ENCODE peak calls at places on chromosomes 13 and 19, in six cellular contexts. R is DMS 273 treated with DMSO at 0.1 percent for 48 hours; Y is stimulated activated CD4-positive, alpha-beta T cell treated with anti-CD3 and anti-CD28 coated beads, TNF-alpha, amount 100 ng/mL, for 24 hours; T is amniotic stem cell; M is progenitor cell of endocrine pancreas; C is WTC11. X is an unnamed sample.

GRCh38 chr19:10036601-10037071 is 23.4 kb downstream of the RDH8 start:
- DNase-seq in R (no peak), Y (no peak), T (no peak), M (no peak), C (no peak), X (no peak)

GRCh38 chr13:48096670-48097069 is 1.8 kb upstream of the MED4 start:
- DNase-seq in R (no peak), Y (no peak), T (no peak), M (no peak), C (no peak), X (no peak)

GRCh38 chr13:46639033-46639981 is 86.3 kb downstream of the LRCH1 start:
- DNase-seq in R (no peak), Y (no peak), T (no peak), M (no peak), C (no peak), X (no peak)

GRCh38 chr19:14514215-14514871 is 3.9 kb downstream of the DNAJB1 start:
- DNase-seq in R (no peak), Y (no peak), T (no peak), M (no peak), C (no peak), X (no peak)

GRCh38 chr19:35011091-35011689 is 11.1 kb downstream of the GRAMD1A start:
- DNase-seq in R (no peak), Y (no peak), T (no peak), M (no peak), C (no peak), X (no peak)

GRCh38 chr19:49677901-49678674 is 1.0 kb downstream of the PRMT1 start:
- DNase-seq in R (peak; percentile 26), Y (peak; percentile 65), T (no peak), M (peak; percentile 85), C (peak; percentile 95), X (no peak)

GRCh38 chr13:76872686-76873085 is 13.5 kb downstream of the KCTD12 start:
- DNase-seq in R (no peak), Y (no peak), T (no peak), M (no peak), C (no peak), X (no peak)

GRCh38 chr13:68190826-68191225 is 960.7 kb upstream of the PCDH9 start:
- DNase-seq in R (no peak), Y (no peak), T (no peak), M (no peak), C (no peak), X (no peak)

GRCh38 chr19:6736917-6737283 is 480 bp downstream of the GPR108 start:
- DNase-seq in R (no peak), Y (no peak), T (no peak), M (no peak), C (no peak), X (no peak)

GRCh38 chr13:28582225-28582891 is 76.6 kb upstream of the POMP start:
- DNase-seq in R (no peak), Y (no peak), T (no peak), M (no peak), C (no peak), X (no peak)

GRCh38 chr13:89115307-89115706 is 1444.1 kb downstream of the SLITRK5 start:
- DNase-seq in R (no peak), Y (no peak), T (no peak), M (no peak), C (peak; percentile 17), X (no peak)

GRCh38 chr13:32610538-32610937 is 24.3 kb downstream of the PDS5B start:
- DNase-seq in R (no peak), Y (no peak), T (no peak), M (no peak), C (no peak), X (no peak)

GRCh38 chr13:46716821-46717220 is 80.1 kb downstream of the ESD start:
- DNase-seq in R (no peak), Y (no peak), T (no peak), M (no peak), C (no peak), X (no peak)

GRCh38 chr13:108609353-108609752 is 20.1 kb upstream of the MYO16 start:
- DNase-seq in R (no peak), Y (no peak), T (peak; percentile 5), M (no peak), C (no peak), X (peak; percentile 9)

GRCh38 chr19:48617146-48617937 is 1.6 kb downstream of the RPL18 start:
- DNase-seq in R (no peak), Y (no peak), T (no peak), M (no peak), C (no peak), X (no peak)

GRCh38 chr19:12646551-12646950 is 20.0 kb downstream of the MAN2B1 start:
- DNase-seq in R (no peak), Y (no peak), T (no peak), M (no peak), C (no peak), X (no peak)

GRCh38 chr19:42150940-42151339 is 18.7 kb upstream of the POU2F2 start:
- DNase-seq in R (no peak), Y (no peak), T (no peak), M (no peak), C (peak; percentile 28), X (no peak)

GRCh38 chr13:42211704-42212103 is 60.2 kb upstream of the AKAP11 start:
- DNase-seq in R (no peak), Y (no peak), T (no peak), M (no peak), C (no peak), X (no peak)

GRCh38 chr13:43572601-43573360 is 214.0 kb downstream of the ENOX1 start:
- DNase-seq in R (no peak), Y (no peak), T (peak; percentile 7), M (no peak), C (no peak), X (no peak)

GRCh38 chr13:35702316-35702715 is 225.8 kb upstream of the MAB21L1 start:
- DNase-seq in R (no peak), Y (no peak), T (no peak), M (no peak), C (no peak), X (no peak)

GRCh38 chr19:56960959-56961622 is 120.6 kb upstream of the PEG3 start:
- DNase-seq in R (no peak), Y (no peak), T (no peak), M (no peak), C (no peak), X (no peak)

GRCh38 chr19:42396248-42396541 is 6.1 kb upstream of the CNFN start:
- DNase-seq in R (peak; percentile 51), Y (no peak), T (no peak), M (no peak), C (no peak), X (no peak)

GRCh38 chr19:21698215-21698614 is 69.2 kb downstream of the ZNF100 start:
- DNase-seq in R (no peak), Y (no peak), T (no peak), M (no peak), C (no peak), X (no peak)

GRCh38 chr19:55536951-55537740 is at the start of gene SBK2:
- DNase-seq in R (no peak), Y (no peak), T (no peak), M (peak; percentile 68), C (peak; percentile 96), X (no peak)

GRCh38 chr13:99386911-99387788 is 80.0 kb upstream of the GPR183 start:
- DNase-seq in R (no peak), Y (peak; percentile 76), T (no peak), M (peak; percentile 24), C (peak; percentile 90), X (peak; percentile 1)

GRCh38 chr13:113897161-113897560 is 33.3 kb upstream of the GAS6 start:
- DNase-seq in R (no peak), Y (no peak), T (peak; percentile 76), M (no peak), C (no peak), X (peak; percentile 13)

GRCh38 chr19:18141031-18141430 is 11.9 kb upstream of the PIK3R2 start:
- DNase-seq in R (no peak), Y (no peak), T (no peak), M (no peak), C (no peak), X (no peak)

GRCh38 chr13:26855921-26856320 is 95.3 kb upstream of the GPR12 start:
- DNase-seq in R (no peak), Y (no peak), T (no peak), M (no peak), C (no peak), X (no peak)

X was measured in smooth muscle cell of the brain vasculature.